ENCODE peak calls at places on chromosome 19, in eight cellular contexts. R is Calu3, Z is left lung, V is fibroblast of pulmonary artery, A is AG09319, T is GM10248, Q is kidney, O is HCT116. D is an unnamed sample.

GRCh38 chr19:43782311-43782660 is 1.5 kb upstream of the KCNN4 start:
- DNase-seq in Z (no peak), A (no peak), V (no peak), O (no peak), Q (no peak), R (no peak), T (no peak), D (no peak)

GRCh38 chr19:53109527-53109926 is 6.3 kb upstream of the ZNF160 start:
- DNase-seq in T (no peak), R (no peak), A (no peak), V (no peak), Q (no peak), O (no peak), Z (no peak), D (no peak)

GRCh38 chr19:40862785-40863184 is 12.5 kb upstream of the CYP2A6 start:
- DNase-seq in Q (no peak), Z (no peak), O (no peak), T (no peak), A (peak; percentile 50), R (peak; percentile 44), V (peak; percentile 27), D (no peak)

GRCh38 chr19:8212212-8212611 is 3.0 kb downstream of the CERS4 start:
- DNase-seq in T (no peak), O (no peak), V (no peak), Z (no peak), R (no peak), A (no peak), Q (no peak), D (no peak)

GRCh38 chr19:30403583-30403982 is 31.4 kb downstream of the ZNF536 start:
- DNase-seq in A (no peak), Q (no peak), V (no peak), O (no peak), Z (no peak), T (no peak), R (no peak), D (no peak)

GRCh38 chr19:17333611-17334413 is 843 bp downstream of the ANO8 start:
- DNase-seq in Z (no peak), Q (no peak), R (peak; percentile 81), V (peak; percentile 64), T (peak; percentile 68), A (no peak), O (peak; percentile 71), D (peak; percentile 77)

GRCh38 chr19:18726846-18727245 is 43.4 kb downstream of the CRTC1 start:
- DNase-seq in O (no peak), Z (no peak), R (no peak), Q (no peak), T (no peak), V (no peak), A (no peak), D (no peak)

GRCh38 chr19:34330116-34330515 is 34.9 kb upstream of the GPI start:
- DNase-seq in R (no peak), Z (no peak), O (no peak), T (no peak), Q (no peak), V (no peak), A (no peak), D (no peak)

GRCh38 chr19:43983544-43983911 is 460 bp upstream of the ZNF155 start:
- DNase-seq in Q (no peak), T (peak; percentile 5), R (no peak), A (no peak), O (no peak), V (no peak), Z (no peak), D (no peak)

GRCh38 chr19:30693179-30693578 is 321.0 kb downstream of the ZNF536 start:
- DNase-seq in T (no peak), O (no peak), A (no peak), Z (no peak), Q (no peak), V (no peak), R (no peak), D (no peak)

GRCh38 chr19:16824658-16825311 is 4.4 kb upstream of the SIN3B start:
- DNase-seq in Z (no peak), V (no peak), T (no peak), O (no peak), Q (no peak), A (no peak), R (no peak), D (no peak)

GRCh38 chr19:11196406-11197287 is 698 bp downstream of the KANK2 start:
- DNase-seq in Q (peak; percentile 88), T (peak; percentile 51), Z (no peak), O (no peak), V (peak; percentile 36), R (peak; percentile 18), A (no peak), D (no peak)

GRCh38 chr19:40974633-40975037 is 16.4 kb upstream of the CYP2B6 start:
- DNase-seq in Z (peak; percentile 66), V (peak; percentile 86), T (peak; percentile 74), R (peak; percentile 85), Q (peak; percentile 74), O (peak; percentile 64), A (peak; percentile 48), D (peak; percentile 51)

GRCh38 chr19:2164020-2164988 is 571 bp downstream of the DOT1L start:
- DNase-seq in V (no peak), A (no peak), Z (no peak), R (peak; percentile 31), O (no peak), Q (peak; percentile 90), T (no peak), D (no peak)

GRCh38 chr19:54173951-54174817 is 1.2 kb upstream of the TMC4 start:
- DNase-seq in Z (no peak), A (no peak), T (no peak), V (no peak), R (no peak), O (no peak), Q (peak; percentile 72), D (no peak)

GRCh38 chr19:16470911-16471811 is 609 bp downstream of the EPS15L1 start:
- DNase-seq in Q (peak; percentile 81), R (no peak), O (no peak), Z (no peak), V (peak; percentile 49), A (no peak), T (peak; percentile 50), D (no peak)

GRCh38 chr19:20359933-20360720 is 193.1 kb downstream of the ZNF486 start:
- DNase-seq in V (no peak), R (no peak), A (no peak), T (no peak), Z (no peak), Q (no peak), O (no peak), D (no peak)
- TF ChIP-seq CTCF in V (no peak), R (no peak), A (no peak), T (no peak), Z (no peak), Q (peak; percentile 31), O (no peak), D (no peak)

DNA sequence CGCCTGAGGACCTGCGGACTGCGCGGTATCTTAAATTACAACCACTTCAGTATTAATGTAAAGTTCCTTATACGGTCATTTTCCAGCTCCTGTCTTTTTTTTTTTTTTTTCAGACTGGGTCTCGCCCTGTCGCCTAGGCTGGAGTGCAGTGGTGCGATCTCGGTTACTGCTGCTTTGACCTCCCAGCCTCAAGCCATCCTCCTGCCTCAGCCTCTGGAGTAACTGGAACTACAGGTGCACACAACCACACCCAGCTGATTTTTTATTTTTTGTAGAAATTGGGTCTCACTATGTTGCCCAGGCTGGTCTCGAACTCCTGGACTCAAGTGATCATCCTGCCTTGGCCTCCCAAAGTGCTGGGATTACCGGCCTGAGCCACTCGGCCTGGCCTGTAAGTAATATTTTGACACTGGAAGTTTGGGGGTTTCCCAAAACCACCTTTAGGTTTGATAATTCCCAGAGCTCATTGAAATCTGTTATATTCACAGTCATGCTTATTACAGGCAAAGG is 406 bp upstream of the EID2B start:
- DNase-seq in V (no peak), A (no peak), Z (no peak), T (no peak), Q (no peak), R (no peak), O (no peak), D (no peak)
- TF ChIP-seq CTCF in V (no peak), A (no peak), Z (peak; percentile 22), T (no peak), Q (no peak), R (no peak), O (no peak), D (peak; percentile 68)

GRCh38 chr19:15436826-15437110 is 13.0 kb downstream of the WIZ start:
- DNase-seq in A (no peak), Z (no peak), O (no peak), T (no peak), R (no peak), V (no peak), Q (peak; percentile 61), D (no peak)
- TF ChIP-seq CTCF in A (no peak), Z (no peak), O (no peak), T (no peak), R (no peak), V (no peak), Q (no peak), D (no peak)

DNA sequence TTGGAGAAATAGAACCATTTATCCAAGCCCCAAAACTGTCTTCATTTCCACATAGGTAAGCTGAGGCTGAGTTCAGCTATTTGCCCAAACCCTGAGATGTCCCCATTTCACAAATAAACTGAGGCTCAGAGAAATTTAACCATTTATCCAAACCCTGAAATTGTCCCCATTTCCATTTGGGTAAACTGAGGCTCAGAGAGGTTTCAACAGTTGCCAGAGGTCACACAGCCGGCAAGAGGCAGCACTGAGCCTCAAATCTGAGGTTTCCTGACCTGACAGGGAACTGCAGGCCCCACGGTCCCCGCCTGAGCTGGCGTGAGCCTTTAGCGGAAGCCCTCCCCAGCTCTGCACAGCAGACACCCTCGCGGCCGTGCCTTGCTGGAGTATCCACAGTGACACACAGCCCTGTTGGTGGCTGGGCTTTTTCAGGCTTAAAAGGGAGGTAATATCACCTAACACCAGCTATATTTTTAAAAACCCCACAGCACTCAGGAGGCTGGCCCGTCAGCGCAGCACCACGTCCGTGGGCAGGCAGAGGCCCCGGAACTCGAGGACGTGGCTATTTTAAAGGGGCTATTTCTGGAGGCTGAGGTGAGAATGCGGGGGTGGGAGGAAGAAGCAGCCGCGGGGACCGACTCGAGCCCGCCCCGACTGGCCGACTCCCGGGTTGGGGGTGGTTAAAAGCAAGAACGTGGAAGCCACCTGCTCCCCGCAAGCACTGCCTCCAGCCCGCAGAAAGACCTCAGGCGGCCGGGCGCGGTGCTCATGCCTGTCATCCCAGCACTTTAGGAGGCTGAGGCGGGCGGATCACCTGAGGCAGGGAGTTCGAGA is 18.5 kb downstream of the PTPRS start:
- DNase-seq in T (peak; percentile 89), A (no peak), Q (no peak), V (no peak), R (no peak), O (no peak), Z (no peak), D (no peak)
- TF ChIP-seq CTCF in T (peak; percentile 45), A (no peak), Q (no peak), V (no peak), R (no peak), O (no peak), Z (no peak), D (no peak)

DNA sequence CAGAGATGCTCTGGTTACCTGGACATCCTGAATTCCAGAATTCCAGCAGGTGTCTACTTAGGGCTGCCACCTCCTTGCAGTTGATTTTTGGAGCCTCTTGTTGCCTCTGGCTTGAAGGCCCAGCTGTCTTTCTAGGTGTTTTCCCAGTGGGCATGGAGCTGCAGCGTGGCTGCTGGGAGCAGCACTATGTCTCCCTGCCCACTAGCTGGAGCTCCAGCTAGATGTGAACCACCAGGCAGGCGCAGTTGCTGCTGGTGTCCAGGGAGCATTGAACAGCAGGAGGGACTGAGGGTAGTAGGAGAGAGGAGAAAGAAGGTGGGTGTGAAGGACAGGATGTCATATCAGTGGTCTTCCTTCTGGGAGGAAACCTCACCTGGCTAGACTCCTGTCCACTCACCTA is 9.9 kb upstream of the SELENOW start:
- DNase-seq in T (no peak), Z (no peak), V (no peak), Q (no peak), O (no peak), A (no peak), R (no peak), D (no peak)
- TF ChIP-seq CTCF in T (no peak), Z (no peak), V (no peak), Q (no peak), O (no peak), A (no peak), R (no peak), D (no peak)